ENCODE peak calls at places on chromosomes 4 and X, in eight cellular contexts. W is HepG2, L is keratinocyte, H is astrocyte, B is GM23248, O is K562, Q is GM12878, P is fibroblast of lung. E is an unnamed sample.

GRCh38 chr4:141565379-141566089 is 70.8 kb upstream of the IL15 start:
- DNase-seq in P (no peak), W (peak), L (no peak), O (no peak), B (no peak), Q (no peak), H (no peak), E (no peak)

GRCh38 chr4:71713611-71714203 is 70.2 kb downstream of the GC start:
- DNase-seq in L (no peak), Q (no peak), H (peak), O (peak), W (peak), P (peak), B (peak), E (peak)

GRCh38 chrX:45505214-45505613 is 304.5 kb upstream of the DIPK2B start:
- DNase-seq in H (peak), B (peak), W (no peak), O (no peak), P (peak), L (peak), Q (no peak), E (peak)

GRCh38 chr4:147326581-147326980 is 154.3 kb upstream of the EDNRA start:
- DNase-seq in H (peak), B (no peak), P (peak), W (no peak), O (no peak), L (no peak), Q (no peak), E (no peak)

GRCh38 chr4:153156263-153156662 is 48.0 kb upstream of the TRIM2 start:
- DNase-seq in W (no peak), H (no peak), B (peak), O (peak), Q (no peak), L (no peak), P (peak), E (peak)

GRCh38 chrX:86946569-86946968 is 571.0 kb upstream of the KLHL4 start:
- DNase-seq in B (peak), L (peak), O (peak), P (no peak), Q (peak), W (peak), H (no peak), E (peak)

GRCh38 chr4:73589261-73589847 is 30.9 kb downstream of the RASSF6 start:
- DNase-seq in B (peak), H (peak), W (no peak), P (peak), O (no peak), Q (peak), L (no peak), E (no peak)

GRCh38 chr4:184287697-184288255 is 70.1 kb upstream of the ENPP6 start:
- DNase-seq in H (no peak), B (peak), O (no peak), Q (no peak), W (peak), L (no peak), P (peak), E (peak)

GRCh38 chrX:54042609-54043010 is 1.7 kb downstream of the PHF8 start:
- DNase-seq in L (no peak), P (peak), H (peak), Q (no peak), B (peak), W (peak), O (peak), E (peak)

GRCh38 chr4:110631582-110632505 is 9.0 kb upstream of the PITX2 start:
- DNase-seq in L (no peak), P (peak), O (peak), Q (no peak), B (peak), H (peak), W (peak), E (peak)

GRCh38 chr4:73690051-73690744 is 50.2 kb upstream of the CXCL8 start:
- DNase-seq in B (peak), W (no peak), P (peak), H (peak), L (no peak), O (no peak), Q (no peak), E (no peak)

DNA sequence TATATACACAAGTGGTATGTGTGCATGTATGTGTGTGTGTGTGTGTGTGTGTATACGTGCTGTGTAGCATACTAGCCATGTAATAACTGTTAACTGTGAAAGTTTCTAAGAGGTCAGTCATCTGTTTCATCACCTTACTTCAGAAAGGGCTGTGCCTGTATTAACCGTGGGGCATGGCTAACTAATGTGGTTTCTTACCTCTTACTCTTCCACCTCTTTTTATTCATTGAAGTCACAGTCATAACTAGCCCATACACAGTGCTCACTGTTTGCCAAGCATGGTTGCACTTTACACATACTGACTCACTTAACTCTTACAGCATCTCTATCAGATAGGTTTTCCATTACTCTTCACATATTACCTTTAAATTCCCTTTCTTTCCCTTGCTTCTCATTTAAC is 23.7 kb upstream of the LRAT start:
- DNase-seq in P (no peak), O (no peak), H (peak), W (no peak), L (peak), B (no peak), Q (no peak), E (no peak)
- TF ChIP-seq EZH2 in P (no peak), O (no peak), H (no peak), W (no peak), L (no peak), B (no peak), Q (no peak), E (no peak)

DNA sequence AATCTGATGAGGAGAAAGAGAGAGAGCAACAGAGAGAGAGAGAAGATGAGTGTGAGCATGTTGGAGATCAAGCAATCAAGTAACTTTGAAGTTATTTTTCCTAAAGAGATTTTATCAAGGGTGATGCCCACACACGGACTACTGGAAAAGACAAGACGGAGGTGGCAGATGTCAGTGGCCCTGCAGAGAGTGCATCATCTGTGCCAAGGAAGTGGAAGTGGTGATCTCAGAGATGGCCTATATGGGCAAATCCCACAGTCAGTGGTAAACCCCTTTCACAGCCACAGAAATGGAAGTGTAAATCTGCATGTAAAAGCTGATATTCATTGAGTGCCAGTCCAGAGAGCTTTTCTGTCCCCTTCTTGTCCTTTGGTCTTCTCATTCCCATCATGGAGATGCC is 577.2 kb upstream of the AADAT start:
- DNase-seq in W (no peak), O (no peak), Q (no peak), H (no peak), L (no peak), P (no peak), B (no peak), E (no peak)
- H3K4me3 ChIP-seq in W (no peak), O (no peak), Q (no peak), H (no peak), L (no peak), P (no peak), B (no peak), E (no peak)

GRCh38 chr4:2465032-2465431 is 3.9 kb upstream of the RNF4 start:
- DNase-seq in Q (no peak), O (no peak), W (no peak), L (no peak), B (no peak), H (no peak), P (no peak), E (no peak)

GRCh38 chr4:2461246-2461960 is 7.5 kb upstream of the RNF4 start:
- DNase-seq in O (no peak), W (no peak), H (no peak), B (no peak), Q (no peak), L (no peak), P (no peak), E (no peak)

GRCh38 chr4:2462992-2463762 is 5.7 kb upstream of the RNF4 start:
- DNase-seq in H (no peak), W (no peak), Q (no peak), B (peak), P (no peak), O (no peak), L (no peak), E (no peak)

GRCh38 chr4:2459589-2460349 is 9.1 kb upstream of the RNF4 start:
- DNase-seq in Q (no peak), B (no peak), O (no peak), P (no peak), L (no peak), W (no peak), H (no peak), E (no peak)

GRCh38 chr4:2462218-2462991 is 6.5 kb upstream of the RNF4 start:
- DNase-seq in Q (no peak), O (peak), H (peak), L (no peak), W (peak), B (peak), P (peak), E (peak)
- TF ChIP-seq EZH2 in Q (no peak), O (no peak), H (no peak), L (no peak), W (no peak), B (no peak), P (no peak), E (no peak)

GRCh38 chrX:105820247-105820646 is 2.1 kb upstream of the NRK start:
- DNase-seq in H (no peak), B (no peak), O (no peak), P (no peak), Q (no peak), L (no peak), W (no peak), E (no peak)

GRCh38 chrX:105821471-105822081 is 763 bp upstream of the NRK start:
- DNase-seq in Q (no peak), L (no peak), H (peak), P (peak), W (no peak), O (no peak), B (no peak), E (no peak)

GRCh38 chrX:105822138-105823091 is at the start of gene NRK:
- DNase-seq in L (no peak), O (no peak), P (peak), W (no peak), B (no peak), Q (no peak), H (peak), E (no peak)

GRCh38 chrX:105829006-105829405 is 6.7 kb downstream of the NRK start:
- DNase-seq in Q (no peak), O (no peak), W (no peak), H (peak), B (no peak), P (peak), L (no peak), E (no peak)

DNA sequence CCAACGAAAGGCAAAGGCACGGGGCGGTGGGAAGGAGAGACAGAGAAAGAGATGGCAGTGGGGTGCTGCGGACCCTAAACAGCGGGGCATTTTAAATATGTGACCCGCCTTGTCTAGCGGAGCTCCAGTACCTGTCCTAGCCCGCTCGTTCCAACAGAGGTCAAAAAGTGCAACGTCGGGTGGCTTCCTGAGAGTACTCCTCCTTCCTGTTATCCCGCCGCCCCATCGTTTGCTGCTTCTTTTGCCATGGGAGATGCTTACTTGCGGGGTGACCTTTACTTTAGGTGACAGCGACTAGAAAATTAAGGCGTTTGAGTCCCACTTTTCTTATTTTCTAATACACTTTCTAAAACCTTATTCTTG is 734 bp downstream of the NRK start:
- DNase-seq in Q (no peak), P (no peak), W (no peak), L (no peak), H (no peak), O (no peak), B (no peak), E (no peak)
- H3K4me3 ChIP-seq in Q (no peak), P (no peak), W (no peak), L (no peak), H (peak), O (no peak), B (no peak), E (no peak)

GRCh38 chr4:54092405-54092759 is 7.6 kb upstream of the GSX2 start:
- DNase-seq in H (no peak), O (no peak), Q (no peak), B (no peak), P (no peak), L (no peak), W (no peak), E (no peak)

GRCh38 chr4:54094449-54094848 is 5.5 kb upstream of the GSX2 start:
- DNase-seq in W (no peak), H (no peak), B (no peak), O (no peak), L (no peak), P (peak), Q (no peak), E (no peak)

GRCh38 chr4:54095110-54095800 is 4.7 kb upstream of the GSX2 start:
- DNase-seq in L (no peak), O (no peak), P (no peak), W (no peak), B (no peak), H (no peak), Q (no peak), E (no peak)

GRCh38 chr4:54092800-54093608 is 7.0 kb upstream of the GSX2 start:
- DNase-seq in L (no peak), P (no peak), B (no peak), W (no peak), H (no peak), O (no peak), Q (no peak), E (no peak)

DNA sequence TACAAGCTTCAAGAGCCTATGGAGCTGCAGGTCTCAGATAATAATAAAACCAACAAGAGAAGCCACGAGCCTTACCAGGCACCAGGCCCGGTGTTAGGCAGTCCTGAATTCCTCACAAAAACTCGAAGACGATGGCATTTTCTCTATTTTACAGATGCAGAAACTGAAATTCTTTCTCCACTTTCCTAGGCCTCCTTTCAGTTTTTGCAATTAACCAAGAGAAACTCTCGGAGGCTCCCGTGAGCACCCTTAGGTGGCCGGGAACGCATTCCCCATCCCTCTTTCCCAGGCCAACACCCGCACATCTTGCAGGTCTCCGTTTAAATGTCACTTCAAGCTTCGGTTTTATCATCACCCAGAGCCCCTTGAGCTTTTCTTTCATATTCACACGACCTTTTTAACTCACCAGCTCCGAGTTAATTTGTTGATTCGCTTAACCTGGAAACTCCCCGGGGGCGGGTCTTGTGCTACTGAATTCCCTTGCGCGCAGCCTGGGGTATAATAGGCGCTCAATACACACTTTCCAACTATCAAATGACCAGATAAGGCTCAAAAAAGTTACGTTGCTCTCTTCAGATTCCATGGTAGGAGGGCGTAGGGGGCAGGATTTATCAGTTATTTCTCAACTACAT is 6.2 kb upstream of the GSX2 start:
- DNase-seq in P (no peak), O (no peak), L (no peak), H (no peak), Q (no peak), B (no peak), W (no peak), E (no peak)
- TF ChIP-seq EZH2 in P (no peak), O (no peak), L (no peak), H (no peak), Q (no peak), B (no peak), W (no peak), E (no peak)

GRCh38 chrX:107507093-107507743 is 57.8 kb downstream of the FRMPD3 start:
- DNase-seq in P (no peak), B (no peak), L (no peak), W (no peak), H (no peak), Q (no peak), O (no peak), E (no peak)
- H3K4me3 ChIP-seq in P (no peak), B (no peak), L (no peak), W (no peak), H (no peak), Q (no peak), O (no peak), E (no peak)